ENCODE peak calls at places on chromosomes 1 and 21, in seven cellular contexts. One of them, this sample, is unnamed.

GRCh38 chr1:183953031-183953430 is 84.5 kb downstream of the COLGALT2 start:
- DNase-seq in astrocyte of the hippocampus: no peak
- DNase-seq in COR-L47: no peak
- DNase-seq in IMR-90: peak; percentile 28
- DNase-seq in NCI-H1436: no peak
- DNase-seq in stimulated activated naive CD8-positive, alpha-beta T cell treated with anti-CD3 and anti-CD28 coated beads, Interleukin-15, Interleukin-2, amounts not matched to agents 100 U/mL and 50 U/mL, for 24 hours: no peak
- DNase-seq in SK-MEL-5: no peak
- DNase-seq in this sample: peak; percentile 14

GRCh38 chr1:44613932-44614331 is 60.3 kb downstream of the TMEM53 start:
- DNase-seq in IMR-90: no peak
- DNase-seq in NCI-H1436: no peak
- DNase-seq in SK-MEL-5: no peak
- DNase-seq in astrocyte of the hippocampus: no peak
- DNase-seq in stimulated activated naive CD8-positive, alpha-beta T cell treated with anti-CD3 and anti-CD28 coated beads, Interleukin-15, Interleukin-2, amounts not matched to agents 100 U/mL and 50 U/mL, for 24 hours: no peak
- DNase-seq in COR-L47: no peak
- DNase-seq in this sample: no peak

GRCh38 chr1:17119744-17120482 is 662 bp upstream of the PADI2 start:
- DNase-seq in SK-MEL-5: no peak
- DNase-seq in NCI-H1436: no peak
- DNase-seq in IMR-90: no peak
- DNase-seq in stimulated activated naive CD8-positive, alpha-beta T cell treated with anti-CD3 and anti-CD28 coated beads, Interleukin-15, Interleukin-2, amounts not matched to agents 100 U/mL and 50 U/mL, for 24 hours: no peak
- DNase-seq in COR-L47: no peak
- DNase-seq in astrocyte of the hippocampus: no peak
- DNase-seq in this sample: no peak

GRCh38 chr1:89548486-89548857 is 23.8 kb downstream of the LRRC8B start:
- DNase-seq in SK-MEL-5: no peak
- DNase-seq in NCI-H1436: no peak
- DNase-seq in astrocyte of the hippocampus: no peak
- DNase-seq in stimulated activated naive CD8-positive, alpha-beta T cell treated with anti-CD3 and anti-CD28 coated beads, Interleukin-15, Interleukin-2, amounts not matched to agents 100 U/mL and 50 U/mL, for 24 hours: no peak
- DNase-seq in COR-L47: no peak
- DNase-seq in IMR-90: no peak
- DNase-seq in this sample: no peak

GRCh38 chr1:11352058-11352715 is 79.2 kb downstream of the UBIAD1 start:
- DNase-seq in stimulated activated naive CD8-positive, alpha-beta T cell treated with anti-CD3 and anti-CD28 coated beads, Interleukin-15, Interleukin-2, amounts not matched to agents 100 U/mL and 50 U/mL, for 24 hours: no peak
- DNase-seq in COR-L47: no peak
- DNase-seq in SK-MEL-5: no peak
- DNase-seq in NCI-H1436: no peak
- DNase-seq in IMR-90: no peak
- DNase-seq in astrocyte of the hippocampus: no peak
- DNase-seq in this sample: no peak

GRCh38 chr21:43271452-43272020 is 102.7 kb downstream of the CRYAA start:
- DNase-seq in NCI-H1436: no peak
- DNase-seq in stimulated activated naive CD8-positive, alpha-beta T cell treated with anti-CD3 and anti-CD28 coated beads, Interleukin-15, Interleukin-2, amounts not matched to agents 100 U/mL and 50 U/mL, for 24 hours: no peak
- DNase-seq in IMR-90: no peak
- DNase-seq in SK-MEL-5: no peak
- DNase-seq in COR-L47: no peak
- DNase-seq in astrocyte of the hippocampus: no peak
- DNase-seq in this sample: no peak

GRCh38 chr21:38950388-38951094 is 144.8 kb downstream of the ETS2 start:
- DNase-seq in astrocyte of the hippocampus: no peak
- DNase-seq in stimulated activated naive CD8-positive, alpha-beta T cell treated with anti-CD3 and anti-CD28 coated beads, Interleukin-15, Interleukin-2, amounts not matched to agents 100 U/mL and 50 U/mL, for 24 hours: no peak
- DNase-seq in COR-L47: no peak
- DNase-seq in NCI-H1436: no peak
- DNase-seq in SK-MEL-5: no peak
- DNase-seq in IMR-90: peak; percentile 49
- DNase-seq in this sample: no peak

GRCh38 chr1:236064674-236065508 is at the start of gene NID1:
- DNase-seq in SK-MEL-5: no peak
- DNase-seq in COR-L47: no peak
- DNase-seq in IMR-90: peak; percentile 79
- DNase-seq in astrocyte of the hippocampus: peak; percentile 88
- DNase-seq in stimulated activated naive CD8-positive, alpha-beta T cell treated with anti-CD3 and anti-CD28 coated beads, Interleukin-15, Interleukin-2, amounts not matched to agents 100 U/mL and 50 U/mL, for 24 hours: peak; percentile 24
- DNase-seq in NCI-H1436: peak; percentile 68
- DNase-seq in this sample: peak; percentile 41

GRCh38 chr1:16117369-16117768 is 38.5 kb downstream of the EPHA2 start:
- DNase-seq in astrocyte of the hippocampus: peak; percentile 72
- DNase-seq in NCI-H1436: no peak
- DNase-seq in SK-MEL-5: no peak
- DNase-seq in stimulated activated naive CD8-positive, alpha-beta T cell treated with anti-CD3 and anti-CD28 coated beads, Interleukin-15, Interleukin-2, amounts not matched to agents 100 U/mL and 50 U/mL, for 24 hours: no peak
- DNase-seq in IMR-90: no peak
- DNase-seq in COR-L47: no peak
- DNase-seq in this sample: no peak

GRCh38 chr1:40978886-40979240 is 633 bp upstream of the CTPS1 start:
- DNase-seq in stimulated activated naive CD8-positive, alpha-beta T cell treated with anti-CD3 and anti-CD28 coated beads, Interleukin-15, Interleukin-2, amounts not matched to agents 100 U/mL and 50 U/mL, for 24 hours: no peak
- DNase-seq in NCI-H1436: no peak
- DNase-seq in IMR-90: no peak
- DNase-seq in astrocyte of the hippocampus: no peak
- DNase-seq in SK-MEL-5: no peak
- DNase-seq in COR-L47: no peak
- DNase-seq in this sample: no peak

GRCh38 chr1:163528710-163529348 is 207.1 kb downstream of the NUF2 start:
- DNase-seq in astrocyte of the hippocampus: peak; percentile 48
- DNase-seq in stimulated activated naive CD8-positive, alpha-beta T cell treated with anti-CD3 and anti-CD28 coated beads, Interleukin-15, Interleukin-2, amounts not matched to agents 100 U/mL and 50 U/mL, for 24 hours: peak; percentile 10
- DNase-seq in COR-L47: peak; percentile 4
- DNase-seq in IMR-90: peak; percentile 15
- DNase-seq in NCI-H1436: no peak
- DNase-seq in SK-MEL-5: peak; percentile 45
- DNase-seq in this sample: no peak

GRCh38 chr1:7108251-7108650 is 323.0 kb downstream of the CAMTA1 start:
- DNase-seq in COR-L47: no peak
- DNase-seq in IMR-90: no peak
- DNase-seq in astrocyte of the hippocampus: no peak
- DNase-seq in NCI-H1436: no peak
- DNase-seq in stimulated activated naive CD8-positive, alpha-beta T cell treated with anti-CD3 and anti-CD28 coated beads, Interleukin-15, Interleukin-2, amounts not matched to agents 100 U/mL and 50 U/mL, for 24 hours: no peak
- DNase-seq in SK-MEL-5: no peak
- DNase-seq in this sample: no peak

GRCh38 chr1:50976111-50976889 is 6.3 kb downstream of the CDKN2C start:
- DNase-seq in astrocyte of the hippocampus: peak; percentile 32
- DNase-seq in IMR-90: no peak
- DNase-seq in COR-L47: peak; percentile 76
- DNase-seq in stimulated activated naive CD8-positive, alpha-beta T cell treated with anti-CD3 and anti-CD28 coated beads, Interleukin-15, Interleukin-2, amounts not matched to agents 100 U/mL and 50 U/mL, for 24 hours: no peak
- DNase-seq in NCI-H1436: no peak
- DNase-seq in SK-MEL-5: no peak
- DNase-seq in this sample: peak; percentile 31

GRCh38 chr1:232837085-232837484 is 31.9 kb downstream of the MAP10 start:
- DNase-seq in SK-MEL-5: no peak
- DNase-seq in NCI-H1436: no peak
- DNase-seq in stimulated activated naive CD8-positive, alpha-beta T cell treated with anti-CD3 and anti-CD28 coated beads, Interleukin-15, Interleukin-2, amounts not matched to agents 100 U/mL and 50 U/mL, for 24 hours: no peak
- DNase-seq in COR-L47: no peak
- DNase-seq in astrocyte of the hippocampus: no peak
- DNase-seq in IMR-90: peak; percentile 22
- DNase-seq in this sample: no peak

GRCh38 chr21:17688912-17689874 is 76.5 kb upstream of the BTG3 start:
- DNase-seq in astrocyte of the hippocampus: peak; percentile 80
- DNase-seq in stimulated activated naive CD8-positive, alpha-beta T cell treated with anti-CD3 and anti-CD28 coated beads, Interleukin-15, Interleukin-2, amounts not matched to agents 100 U/mL and 50 U/mL, for 24 hours: peak; percentile 60
- DNase-seq in COR-L47: peak; percentile 93
- DNase-seq in IMR-90: peak; percentile 12
- DNase-seq in SK-MEL-5: peak; percentile 90
- DNase-seq in NCI-H1436: peak; percentile 53
- DNase-seq in this sample: no peak

GRCh38 chr1:28668956-28669719 is 554 bp downstream of the GMEB1 start:
- DNase-seq in NCI-H1436: peak; percentile 35
- DNase-seq in COR-L47: peak; percentile 86
- DNase-seq in SK-MEL-5: peak; percentile 22
- DNase-seq in stimulated activated naive CD8-positive, alpha-beta T cell treated with anti-CD3 and anti-CD28 coated beads, Interleukin-15, Interleukin-2, amounts not matched to agents 100 U/mL and 50 U/mL, for 24 hours: peak; percentile 59
- DNase-seq in astrocyte of the hippocampus: peak; percentile 70
- DNase-seq in IMR-90: peak; percentile 33
- DNase-seq in this sample: peak; percentile 29

GRCh38 chr1:156657161-156657970 is 15.4 kb downstream of the BCAN start:
- DNase-seq in IMR-90: peak; percentile 46
- DNase-seq in COR-L47: peak; percentile 35
- DNase-seq in NCI-H1436: peak; percentile 28
- DNase-seq in SK-MEL-5: peak; percentile 60
- DNase-seq in astrocyte of the hippocampus: peak; percentile 81
- DNase-seq in stimulated activated naive CD8-positive, alpha-beta T cell treated with anti-CD3 and anti-CD28 coated beads, Interleukin-15, Interleukin-2, amounts not matched to agents 100 U/mL and 50 U/mL, for 24 hours: peak; percentile 84
- DNase-seq in this sample: peak; percentile 46

GRCh38 chr1:221648201-221648600 is 93.7 kb downstream of the DUSP10 start:
- DNase-seq in SK-MEL-5: no peak
- DNase-seq in astrocyte of the hippocampus: no peak
- DNase-seq in COR-L47: no peak
- DNase-seq in IMR-90: no peak
- DNase-seq in stimulated activated naive CD8-positive, alpha-beta T cell treated with anti-CD3 and anti-CD28 coated beads, Interleukin-15, Interleukin-2, amounts not matched to agents 100 U/mL and 50 U/mL, for 24 hours: no peak
- DNase-seq in NCI-H1436: no peak
- DNase-seq in this sample: no peak

GRCh38 chr1:7384679-7385078 is 386.4 kb upstream of the VAMP3 start:
- DNase-seq in SK-MEL-5: no peak
- DNase-seq in IMR-90: no peak
- DNase-seq in COR-L47: no peak
- DNase-seq in astrocyte of the hippocampus: no peak
- DNase-seq in NCI-H1436: no peak
- DNase-seq in stimulated activated naive CD8-positive, alpha-beta T cell treated with anti-CD3 and anti-CD28 coated beads, Interleukin-15, Interleukin-2, amounts not matched to agents 100 U/mL and 50 U/mL, for 24 hours: no peak
- DNase-seq in this sample: no peak

GRCh38 chr1:91714867-91715381 is 171.0 kb downstream of the TGFBR3 start:
- DNase-seq in NCI-H1436: no peak
- DNase-seq in astrocyte of the hippocampus: no peak
- DNase-seq in IMR-90: no peak
- DNase-seq in COR-L47: no peak
- DNase-seq in SK-MEL-5: no peak
- DNase-seq in stimulated activated naive CD8-positive, alpha-beta T cell treated with anti-CD3 and anti-CD28 coated beads, Interleukin-15, Interleukin-2, amounts not matched to agents 100 U/mL and 50 U/mL, for 24 hours: no peak
- DNase-seq in this sample: no peak

GRCh38 chr1:26733982-26734381 is 38.2 kb downstream of the ARID1A start:
- DNase-seq in astrocyte of the hippocampus: peak; percentile 90
- DNase-seq in IMR-90: peak; percentile 72
- DNase-seq in SK-MEL-5: no peak
- DNase-seq in NCI-H1436: no peak
- DNase-seq in stimulated activated naive CD8-positive, alpha-beta T cell treated with anti-CD3 and anti-CD28 coated beads, Interleukin-15, Interleukin-2, amounts not matched to agents 100 U/mL and 50 U/mL, for 24 hours: no peak
- DNase-seq in COR-L47: no peak
- DNase-seq in this sample: no peak

GRCh38 chr1:177106614-177107365 is 57.7 kb downstream of the ASTN1 start:
- DNase-seq in stimulated activated naive CD8-positive, alpha-beta T cell treated with anti-CD3 and anti-CD28 coated beads, Interleukin-15, Interleukin-2, amounts not matched to agents 100 U/mL and 50 U/mL, for 24 hours: no peak
- DNase-seq in astrocyte of the hippocampus: no peak
- DNase-seq in IMR-90: no peak
- DNase-seq in NCI-H1436: no peak
- DNase-seq in COR-L47: no peak
- DNase-seq in SK-MEL-5: no peak
- DNase-seq in this sample: no peak

GRCh38 chr1:229171934-229172333 is 99.0 kb upstream of the RAB4A start:
- DNase-seq in SK-MEL-5: no peak
- DNase-seq in astrocyte of the hippocampus: no peak
- DNase-seq in COR-L47: peak; percentile 92
- DNase-seq in NCI-H1436: peak; percentile 89
- DNase-seq in stimulated activated naive CD8-positive, alpha-beta T cell treated with anti-CD3 and anti-CD28 coated beads, Interleukin-15, Interleukin-2, amounts not matched to agents 100 U/mL and 50 U/mL, for 24 hours: no peak
- DNase-seq in IMR-90: no peak
- DNase-seq in this sample: peak; percentile 75

This sample was measured in NCI-H2171.